ENCODE peak calls at places on chromosomes 6 and 20, in ten cellular contexts. F is keratinocyte, B is right cardiac atrium, I is stomach, M is PC-9, V is psoas muscle, P is fibroblast of lung, X is pancreas, H is trophoblast cell, D is NT2/D1. W is an unnamed sample.
A peak's percentile ranks its signal among the peaks of the same experiment; 100 is the strongest.

GRCh38 chr20:50610212-50610718 is 81.1 kb downstream of the RIPOR3 start:
- DNase-seq in V (no peak), M (peak; percentile 34), B (peak; percentile 7), I (no peak), F (no peak), X (no peak), P (no peak), D (no peak), H (no peak), W (no peak)

GRCh38 chr20:6533321-6533720 is 234.2 kb upstream of the BMP2 start:
- DNase-seq in I (no peak), D (no peak), V (no peak), M (no peak), F (no peak), P (peak; percentile 92), B (no peak), X (no peak), H (no peak), W (peak; percentile 57)

GRCh38 chr20:10537850-10538480 is 102.9 kb downstream of the SLX4IP start:
- DNase-seq in P (peak; percentile 47), F (no peak), B (no peak), I (no peak), X (no peak), D (no peak), V (no peak), M (no peak), H (no peak), W (peak; percentile 22)

GRCh38 chr6:111692327-111693164 is 86.9 kb upstream of the TRAF3IP2 start:
- DNase-seq in V (no peak), I (peak; percentile 85), M (no peak), F (no peak), H (no peak), B (no peak), X (peak; percentile 64), D (no peak), P (no peak), W (no peak)

GRCh38 chr6:75618437-75618836 is 16.8 kb downstream of the SENP6 start:
- DNase-seq in X (no peak), P (no peak), M (no peak), F (no peak), H (no peak), D (no peak), V (no peak), B (no peak), I (no peak), W (no peak)

GRCh38 chr6:114634016-114634415 is 291.2 kb upstream of the HS3ST5 start:
- DNase-seq in P (peak; percentile 1), H (no peak), D (no peak), B (no peak), M (no peak), I (no peak), V (no peak), F (no peak), X (no peak), W (no peak)

GRCh38 chr6:548517-548916 is 108.4 kb downstream of the HUS1B start:
- DNase-seq in I (no peak), F (no peak), H (no peak), D (no peak), V (no peak), X (no peak), P (no peak), M (no peak), B (no peak), W (no peak)

GRCh38 chr6:77286541-77286940 is 176.8 kb downstream of the HTR1B start:
- DNase-seq in V (no peak), F (no peak), I (no peak), B (no peak), P (no peak), H (no peak), M (no peak), X (no peak), D (no peak), W (no peak)

GRCh38 chr20:53718622-53719021 is 125.0 kb upstream of the ZNF217 start:
- DNase-seq in V (no peak), P (no peak), X (no peak), F (no peak), D (no peak), M (no peak), H (no peak), I (no peak), B (no peak), W (no peak)

GRCh38 chr6:161869491-161869890 is 595.6 kb upstream of the AGPAT4 start:
- DNase-seq in B (no peak), D (no peak), M (no peak), I (no peak), H (no peak), P (no peak), X (no peak), F (no peak), V (no peak), W (no peak)

GRCh38 chr20:23366384-23366783 is 4.4 kb downstream of the GZF1 start:
- DNase-seq in F (peak; percentile 26), I (no peak), X (no peak), M (no peak), V (no peak), H (no peak), D (no peak), B (no peak), P (peak; percentile 17), W (no peak)

GRCh38 chr20:50477260-50477659 is 32.9 kb upstream of the PTPN1 start:
- DNase-seq in P (no peak), I (no peak), V (no peak), X (no peak), F (no peak), D (no peak), M (no peak), H (no peak), B (no peak), W (no peak)

GRCh38 chr20:62659488-62659887 is 17.2 kb downstream of the SLCO4A1 start:
- DNase-seq in I (no peak), F (no peak), V (no peak), H (no peak), B (no peak), M (no peak), D (no peak), X (no peak), P (no peak), W (no peak)
- H3K4me1 ChIP-seq in I (peaks cover 13% of the 10 kb centered on the region), F (peaks cover 16% of the 10 kb centered on the region), V (no peaks in the 10 kb centered on the region), H (no peaks in the 10 kb centered on the region), B (no peaks in the 10 kb centered on the region), M (no peaks in the 10 kb centered on the region), D (peaks cover 18% of the 10 kb centered on the region), X (no peaks in the 10 kb centered on the region), P (peaks cover 5% of the 10 kb centered on the region), W (peaks cover 16% of the 10 kb centered on the region)

GRCh38 chr6:167046861-167047495 is 47.8 kb downstream of the CEP43 start:
- DNase-seq in X (no peak), F (no peak), V (no peak), I (no peak), D (no peak), H (no peak), M (no peak), P (no peak), B (no peak), W (no peak)
- H3K27me3 ChIP-seq in X (no peaks in the 10 kb centered on the region), F (no peaks in the 10 kb centered on the region), V (no peaks in the 10 kb centered on the region), I (no peaks in the 10 kb centered on the region), D (no peaks in the 10 kb centered on the region), H (no peaks in the 10 kb centered on the region), M (no peaks in the 10 kb centered on the region), P (no peaks in the 10 kb centered on the region), B (no peaks in the 10 kb centered on the region), W (no peaks in the 10 kb centered on the region)

GRCh38 chr6:36129889-36130671 is at the start of gene MAPK13:
- DNase-seq in B (no peak), M (peak; percentile 79), V (no peak), H (no peak), P (no peak), X (peak; percentile 55), F (no peak), I (peak; percentile 66), D (no peak), W (peak; percentile 28)

GRCh38 chr6:36132221-36132895 is 2.0 kb downstream of the MAPK13 start:
- DNase-seq in D (no peak), P (no peak), I (no peak), X (no peak), B (no peak), M (no peak), F (no peak), H (no peak), V (no peak), W (no peak)

GRCh38 chr6:36128793-36129192 is 1.5 kb upstream of the MAPK13 start:
- DNase-seq in V (no peak), M (no peak), I (no peak), B (no peak), P (no peak), D (no peak), F (no peak), H (no peak), X (no peak), W (no peak)

GRCh38 chr6:36131517-36132220 is 1.4 kb downstream of the MAPK13 start:
- DNase-seq in I (peak; percentile 71), B (peak; percentile 64), H (no peak), D (no peak), X (peak; percentile 79), P (peak; percentile 86), M (peak; percentile 69), F (no peak), V (peak; percentile 39), W (peak; percentile 42)

DNA sequence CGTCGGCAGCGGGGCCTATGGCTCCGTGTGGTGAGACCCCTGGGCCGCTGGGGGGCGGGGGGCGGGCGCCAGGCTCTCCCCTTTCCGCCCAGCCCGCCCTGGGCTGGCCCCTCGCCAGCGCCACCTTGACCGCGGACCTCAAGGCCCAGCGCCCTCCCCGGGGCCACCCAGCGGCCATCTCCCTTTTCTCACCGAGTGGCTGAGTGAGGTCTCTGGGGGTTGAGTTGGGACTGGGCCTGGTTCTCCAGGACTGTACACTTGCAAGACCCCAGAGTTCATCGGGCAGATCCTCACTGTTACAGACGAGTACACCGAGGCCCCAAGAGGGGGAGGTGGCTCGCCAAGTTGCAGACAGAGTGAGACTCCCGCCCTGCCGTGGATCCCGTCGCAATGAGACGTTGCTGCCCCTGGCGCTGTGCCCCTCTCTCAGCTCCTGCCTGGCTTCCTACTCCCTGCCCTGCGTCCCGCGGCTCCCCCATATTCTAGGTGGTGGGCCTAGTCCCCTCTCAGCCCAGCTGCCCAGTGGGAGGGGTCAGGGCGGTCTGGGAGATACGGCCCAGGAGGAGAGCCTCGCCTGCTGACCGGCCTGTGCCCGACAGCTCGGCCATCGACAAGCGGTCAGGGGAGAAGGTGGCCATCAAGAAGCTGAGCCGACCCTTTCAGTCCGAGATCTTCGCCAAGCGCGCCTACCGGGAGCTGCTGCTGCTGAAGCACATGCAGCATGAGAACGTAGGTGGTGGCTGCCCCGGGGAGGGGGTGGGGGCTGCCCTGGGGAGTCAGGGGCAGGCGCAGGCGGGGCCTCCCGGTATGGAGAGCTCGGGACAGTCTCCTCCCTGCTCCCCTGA is 581 bp downstream of the MAPK13 start:
- DNase-seq in V (peak; percentile 58), D (no peak), I (peak; percentile 74), F (no peak), B (peak; percentile 65), M (peak; percentile 71), X (peak; percentile 74), H (no peak), P (no peak), W (no peak)
- H3K4me3 ChIP-seq in V (peak overlapping the region; percentile 62), D (peak overlapping the region; percentile 31), I (peak overlapping the region; percentile 58), F (peak overlapping the region; percentile 69), B (peak overlapping the region; percentile 63), M (peak overlapping the region; percentile 73), X (peak overlapping the region; percentile 47), H (no peak overlapping the region), P (no peak overlapping the region), W (peak overlapping the region; percentile 78)

DNA sequence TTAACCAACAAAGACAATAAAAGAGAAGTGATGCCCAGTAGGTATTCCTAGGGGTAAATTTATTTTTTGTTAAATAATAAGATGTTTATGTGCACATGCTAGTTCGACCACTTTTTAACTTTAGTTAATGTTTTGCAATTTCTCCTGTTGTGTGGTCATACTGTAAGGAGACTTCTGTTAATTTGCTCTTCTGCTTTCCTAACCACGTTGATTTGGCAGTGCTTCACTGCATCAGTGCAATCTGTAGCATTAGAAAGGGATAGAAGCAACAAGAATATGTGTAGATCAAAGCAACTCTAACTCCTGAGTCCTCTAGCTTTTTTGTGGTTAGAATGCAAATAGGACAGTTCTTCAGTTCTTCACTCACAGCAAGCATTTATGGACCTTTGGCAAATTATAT is 13.9 kb downstream of the MYB start:
- DNase-seq in H (no peak), V (no peak), P (no peak), X (no peak), B (no peak), F (no peak), I (no peak), M (no peak), D (no peak), W (no peak)
- H3K4me1 ChIP-seq in H (no peaks in the 10 kb centered on the region), V (no peaks in the 10 kb centered on the region), P (no peaks in the 10 kb centered on the region), X (no peaks in the 10 kb centered on the region), B (no peaks in the 10 kb centered on the region), F (no peaks in the 10 kb centered on the region), I (no peaks in the 10 kb centered on the region), M (no peaks in the 10 kb centered on the region), D (no peaks in the 10 kb centered on the region), W (no peaks in the 10 kb centered on the region)

W was measured in adipocyte.